ENCODE peak calls at places on chromosomes 3 and 15, in ten cellular contexts. M is thoracic aorta, S is transverse colon, W is right atrium auricular region, U is fibroblast of pulmonary artery, R is cardiac fibroblast, V is body of pancreas, T is tibial artery, N is PC-3, G is gastrocnemius medialis. D is an unnamed sample.

GRCh38 chr15:60773255-60773654 is 294.3 kb upstream of the ICE2 start:
- DNase-seq in M (no peak), U (no peak), R (no peak), S (no peak), G (no peak), V (no peak), N (no peak), T (no peak), W (no peak), D (peak)

GRCh38 chr3:126083138-126083445 is 832 bp downstream of the SLC41A3 start:
- DNase-seq in M (no peak), W (no peak), T (no peak), V (no peak), N (no peak), R (peak), U (no peak), S (no peak), G (no peak), D (no peak)

GRCh38 chr3:49813497-49814174 is at the start of gene UBA7:
- DNase-seq in V (peak), M (no peak), G (no peak), W (peak), U (peak), S (peak), T (peak), R (peak), N (peak), D (peak)

GRCh38 chr3:133574260-133574881 is 885 bp downstream of the CDV3 start:
- DNase-seq in V (peak), M (no peak), R (peak), G (peak), W (peak), N (peak), U (peak), T (peak), S (peak), D (peak)

GRCh38 chr3:33629219-33629618 is 88.8 kb downstream of the CLASP2 start:
- DNase-seq in W (no peak), M (no peak), U (no peak), N (no peak), G (no peak), T (no peak), S (no peak), V (no peak), R (no peak), D (peak)

GRCh38 chr3:143056372-143056771 is 55.0 kb downstream of the U2SURP start:
- DNase-seq in M (no peak), T (no peak), S (no peak), W (no peak), V (no peak), N (no peak), G (no peak), U (no peak), R (no peak), D (peak)

GRCh38 chr3:126399348-126399730 is 4.6 kb downstream of the CFAP100 start:
- DNase-seq in W (no peak), N (peak), U (no peak), V (no peak), S (no peak), T (no peak), G (no peak), R (no peak), M (no peak), D (no peak)

GRCh38 chr3:33139996-33140395 is 26.2 kb downstream of the CRTAP start:
- DNase-seq in N (no peak), T (no peak), M (no peak), G (no peak), R (peak), S (no peak), V (no peak), U (peak), W (no peak), D (peak)

GRCh38 chr15:73681856-73682596 is 2.2 kb upstream of the CD276 start:
- DNase-seq in M (no peak), N (no peak), U (no peak), S (no peak), G (no peak), W (no peak), V (no peak), T (no peak), R (peak), D (peak)

GRCh38 chr3:148211725-148212124 is 486.0 kb upstream of the AGTR1 start:
- DNase-seq in N (peak), R (peak), U (peak), T (no peak), M (no peak), V (no peak), S (peak), G (no peak), W (no peak), D (no peak)

GRCh38 chr15:48811325-48811938 is 563 bp upstream of the CEP152 start:
- DNase-seq in N (peak), M (no peak), V (peak), S (no peak), T (no peak), G (no peak), U (no peak), R (no peak), W (no peak), D (no peak)
- TF ChIP-seq CTCF in N (peak), M (no peak), V (no peak), S (no peak), T (no peak), G (no peak), U (no peak), R (no peak), W (no peak), D (no peak)

DNA sequence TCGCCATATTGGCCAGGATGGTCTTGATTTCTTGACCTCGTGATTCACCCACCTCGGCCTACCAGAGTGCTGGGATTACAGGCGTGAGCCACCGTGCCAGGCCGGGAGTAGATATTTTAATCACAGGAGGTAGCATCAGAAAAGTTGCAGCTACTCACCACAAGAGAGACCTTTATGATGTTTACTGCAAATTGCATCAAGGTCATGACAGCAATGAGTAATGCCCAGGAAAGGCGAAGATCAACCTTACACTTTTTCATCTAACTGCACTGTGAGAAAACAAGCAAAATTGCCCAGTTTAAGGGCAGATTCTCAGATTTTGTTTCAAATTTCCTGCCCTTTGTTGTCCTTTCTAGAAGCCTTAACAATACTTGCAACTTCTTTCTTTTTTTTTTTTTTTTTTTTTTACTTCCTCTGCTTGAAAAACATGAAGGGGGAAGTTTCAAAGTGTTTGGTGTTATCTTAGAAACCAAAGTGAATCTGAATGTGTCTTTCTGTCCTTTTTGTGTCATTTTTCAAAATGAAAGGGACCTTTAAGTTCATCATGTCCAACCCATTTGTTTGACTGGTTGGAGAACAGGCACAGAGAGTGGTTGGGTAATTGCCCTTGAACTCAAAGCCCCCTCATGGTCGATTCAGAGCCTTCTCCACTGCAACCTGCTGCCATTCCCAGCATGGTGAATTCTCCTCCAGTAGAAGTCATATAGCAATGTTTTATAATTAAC is 25.0 kb downstream of the TGFBR2 start:
- DNase-seq in S (no peak), U (peak), N (peak), T (no peak), W (no peak), V (no peak), G (no peak), M (no peak), R (peak), D (peak)
- H3K4me3 ChIP-seq in S (no peak), U (no peak), N (no peak), T (no peak), W (no peak), V (no peak), G (no peak), M (no peak), R (no peak), D (no peak)

DNA sequence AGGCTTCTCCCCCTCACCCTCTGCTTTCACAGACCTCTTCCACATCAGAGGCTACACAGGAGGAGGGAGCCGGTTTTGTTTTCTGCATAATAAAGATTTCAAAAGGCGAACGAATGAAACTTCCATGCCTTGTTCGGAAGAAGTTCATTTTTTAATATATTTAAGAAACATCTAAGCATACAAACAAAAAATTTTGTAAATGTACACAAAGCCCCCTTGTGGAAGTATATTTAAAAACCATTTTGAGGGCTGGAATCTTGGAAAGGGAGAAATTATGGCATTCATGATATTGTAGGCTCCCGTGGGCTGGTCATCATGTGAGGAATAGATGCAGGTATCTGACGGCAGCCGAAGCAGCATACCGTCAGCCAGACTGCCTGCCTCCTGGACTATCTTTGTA is 90.4 kb downstream of the MECOM start:
- DNase-seq in S (no peak), N (peak), G (no peak), W (no peak), U (peak), R (peak), T (no peak), V (no peak), M (no peak), D (no peak)
- TF ChIP-seq CTCF in S (no peak), N (peak), G (no peak), W (no peak), U (peak), R (peak), T (no peak), V (no peak), M (no peak), D (no peak)

GRCh38 chr3:5006755-5007202 is 27.5 kb downstream of the BHLHE40 start:
- DNase-seq in V (no peak), M (no peak), T (no peak), G (no peak), W (no peak), R (peak), U (no peak), N (no peak), S (no peak), D (no peak)

GRCh38 chr3:5007873-5008272 is 28.6 kb downstream of the BHLHE40 start:
- DNase-seq in N (no peak), S (no peak), G (no peak), R (no peak), U (no peak), W (no peak), T (no peak), V (no peak), M (no peak), D (no peak)

GRCh38 chr3:5004319-5005152 is 25.3 kb downstream of the BHLHE40 start:
- DNase-seq in W (no peak), S (no peak), G (no peak), N (no peak), U (no peak), T (no peak), M (no peak), R (no peak), V (no peak), D (no peak)

GRCh38 chr3:5002871-5003247 is 23.6 kb downstream of the BHLHE40 start:
- DNase-seq in V (no peak), W (no peak), S (no peak), N (no peak), U (no peak), T (no peak), G (no peak), R (no peak), M (no peak), D (no peak)

DNA sequence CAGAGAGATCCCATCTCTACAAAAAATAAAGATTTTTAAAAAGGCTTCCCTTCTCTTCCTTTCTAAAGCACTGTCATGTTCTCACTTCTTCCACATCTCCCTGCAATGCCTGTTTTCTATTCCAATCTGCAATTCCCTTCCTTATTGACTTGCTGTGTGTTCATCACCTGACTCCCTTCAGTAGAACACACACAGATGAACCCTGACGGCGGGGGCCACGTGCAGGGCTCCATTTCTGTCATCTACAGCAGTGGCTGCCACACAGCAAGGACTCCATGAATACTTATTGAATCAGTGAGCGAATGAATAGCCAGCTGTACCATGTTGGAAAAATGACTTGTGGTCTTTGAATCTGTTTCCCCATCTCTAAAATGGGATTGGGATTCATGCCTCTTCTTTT is 26.1 kb downstream of the BHLHE40 start:
- DNase-seq in S (no peak), N (no peak), W (no peak), M (no peak), V (no peak), T (no peak), U (no peak), G (no peak), R (no peak), D (no peak)
- H3K4me3 ChIP-seq in S (no peak), N (no peak), W (no peak), M (no peak), V (no peak), T (no peak), U (no peak), G (no peak), R (no peak), D (no peak)

DNA sequence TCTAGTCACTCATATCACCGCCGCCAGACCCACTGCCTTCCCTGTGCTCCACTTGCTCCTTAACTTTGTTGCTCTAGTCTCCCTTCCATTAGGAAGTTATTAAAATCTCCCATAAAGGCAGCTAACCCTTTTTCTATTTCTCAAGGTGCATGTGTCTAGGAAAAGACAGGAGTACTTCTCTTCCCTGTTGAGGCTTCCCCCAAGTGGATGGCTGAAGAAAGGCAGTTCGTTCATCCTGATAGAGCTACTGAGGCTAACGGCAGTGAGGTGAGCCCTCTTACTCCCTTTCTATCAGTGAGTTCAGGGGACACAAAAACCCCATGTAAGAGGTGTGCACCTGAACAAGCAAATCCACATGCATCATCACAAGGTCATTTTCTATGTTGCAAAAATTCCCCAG is 397.8 kb downstream of the IGSF11 start:
- DNase-seq in R (no peak), G (no peak), W (no peak), T (no peak), U (no peak), S (no peak), N (peak), M (no peak), V (no peak), D (no peak)
- TF ChIP-seq CTCF in R (no peak), G (no peak), W (no peak), T (no peak), U (no peak), S (no peak), N (peak), M (no peak), V (no peak), D (no peak)

GRCh38 chr3:167750273-167750971 is 14.9 kb downstream of the SERPINI1 start:
- DNase-seq in G (no peak), W (no peak), U (no peak), S (no peak), N (no peak), M (no peak), T (no peak), V (no peak), R (no peak), D (peak)
- H3K4me3 ChIP-seq in G (peak), W (no peak), U (no peak), S (no peak), N (no peak), M (no peak), T (no peak), V (no peak), R (no peak), D (no peak)

GRCh38 chr15:76840830-76841460 is 64.2 kb downstream of the SCAPER start:
- DNase-seq in G (no peak), N (peak), R (peak), U (peak), S (no peak), W (no peak), V (no peak), M (no peak), T (no peak), D (peak)
- TF ChIP-seq CTCF in G (no peak), N (peak), R (peak), U (peak), S (peak), W (no peak), V (peak), M (no peak), T (peak), D (peak)

D was measured in fibroblast of villous mesenchyme.